ENCODE peak calls at places on chromosomes 4 and X, in nine cellular contexts. Y is mucosa of descending colon, E is fibroblast of lung, G is IMR-90, U is hepatocyte, V is tibial artery, K is ovary, N is esophagus squamous epithelium, W is PC-3. O is an unnamed sample. For H3K4me1, the result is how much of the 10 kb centered on the place peaks cover.

GRCh38 chr4:66045913-66046312 is 375.6 kb upstream of the EPHA5 start:
- DNase-seq in Y (no peak), E (no peak), G (no peak), U (no peak), V (no peak), K (no peak), N (no peak), W (no peak), O (no peak)

GRCh38 chrX:10666102-10666501 is 45.7 kb upstream of the MID1 start:
- DNase-seq in Y (no peak), E (no peak), G (no peak), U (no peak), V (no peak), K (no peak), N (no peak), W (no peak), O (no peak)

GRCh38 chrX:1465261-1466231 is 12.8 kb upstream of the ASMTL start:
- DNase-seq in Y (peak), E (no peak), G (no peak), U (no peak), V (peak), K (no peak), N (no peak), W (no peak), O (peak)

GRCh38 chr4:169059294-169060201 is 49.5 kb upstream of the CBR4 start:
- DNase-seq in Y (no peak), E (peak), G (no peak), U (no peak), V (peak), K (no peak), N (no peak), W (no peak), O (no peak)

GRCh38 chr4:47468686-47469365 is 5.3 kb upstream of the COMMD8 start:
- DNase-seq in Y (no peak), E (peak), G (peak), U (no peak), V (no peak), K (no peak), N (no peak), W (no peak), O (no peak)

GRCh38 chrX:106220177-106220576 is 52.1 kb downstream of the PWWP3B start:
- DNase-seq in Y (peak), E (no peak), G (no peak), U (no peak), V (no peak), K (no peak), N (no peak), W (peak), O (no peak)

GRCh38 chr4:26110493-26110892 is 196.5 kb downstream of the SMIM20 start:
- DNase-seq in Y (no peak), E (no peak), G (no peak), U (no peak), V (no peak), K (no peak), N (no peak), W (peak), O (no peak)

GRCh38 chrX:103742339-103742738 is 31.6 kb downstream of the TMEM31 start:
- DNase-seq in Y (no peak), E (no peak), G (no peak), U (no peak), V (no peak), K (no peak), N (no peak), W (no peak), O (no peak)

GRCh38 chr4:78325244-78326187 is 226.1 kb upstream of the ANXA3 start:
- DNase-seq in Y (peak), E (no peak), G (no peak), U (peak), V (no peak), K (no peak), N (no peak), W (peak), O (no peak)

GRCh38 chr4:124903995-124904722 is 191.6 kb upstream of the ANKRD50 start:
- DNase-seq in Y (no peak), E (peak), G (peak), U (peak), V (no peak), K (peak), N (no peak), W (peak), O (no peak)

GRCh38 chrX:118928126-118928525 is 46.3 kb upstream of the LONRF3 start:
- DNase-seq in Y (no peak), E (no peak), G (no peak), U (no peak), V (no peak), K (no peak), N (no peak), W (peak), O (no peak)

GRCh38 chr4:40453912-40454311 is 118.8 kb downstream of the CHRNA9 start:
- DNase-seq in Y (no peak), E (no peak), G (no peak), U (no peak), V (no peak), K (no peak), N (no peak), W (no peak), O (no peak)

GRCh38 chrX:119687661-119688413 is 5.1 kb downstream of the SEPTIN6 start:
- DNase-seq in Y (no peak), E (no peak), G (no peak), U (no peak), V (no peak), K (no peak), N (no peak), W (no peak), O (peak)

GRCh38 chrX:74514384-74514783 is 93.1 kb downstream of the SLC16A2 start:
- DNase-seq in Y (peak), E (no peak), G (no peak), U (peak), V (no peak), K (no peak), N (no peak), W (no peak), O (no peak)

GRCh38 chr4:153661915-153662314 is 22.2 kb upstream of the TLR2 start:
- DNase-seq in Y (no peak), E (no peak), G (no peak), U (no peak), V (no peak), K (no peak), N (no peak), W (no peak), O (no peak)

GRCh38 chrX:106249706-106250379 is 81.7 kb downstream of the PWWP3B start:
- DNase-seq in Y (no peak), E (no peak), G (no peak), U (peak), V (no peak), K (peak), N (no peak), W (no peak), O (no peak)

GRCh38 chr4:42568610-42569207 is 88.2 kb downstream of the ATP8A1 start:
- DNase-seq in Y (peak), E (peak), G (peak), U (peak), V (no peak), K (peak), N (no peak), W (peak), O (no peak)

GRCh38 chrX:68183612-68184214 is 249.6 kb downstream of the OPHN1 start:
- DNase-seq in Y (peak), E (peak), G (peak), U (peak), V (no peak), K (no peak), N (no peak), W (peak), O (no peak)

GRCh38 chrX:18290200-18290599 is 64.3 kb downstream of the SCML2 start:
- DNase-seq in Y (no peak), E (peak), G (no peak), U (no peak), V (no peak), K (no peak), N (no peak), W (no peak), O (no peak)

GRCh38 chrX:96692454-96692853 is 7.8 kb downstream of the DIAPH2 start:
- DNase-seq in Y (no peak), E (peak), G (peak), U (no peak), V (no peak), K (no peak), N (no peak), W (no peak), O (no peak)

GRCh38 chrX:134010690-134011089 is 25.3 kb upstream of the GPC3 start:
- DNase-seq in Y (no peak), E (no peak), G (no peak), U (no peak), V (no peak), K (no peak), N (no peak), W (no peak), O (no peak)

GRCh38 chr4:182235016-182235415 is 8.2 kb upstream of the TENM3 start:
- DNase-seq in Y (no peak), E (no peak), G (no peak), U (no peak), V (no peak), K (no peak), N (no peak), W (no peak), O (no peak)

GRCh38 chr4:168605411-168605810 is 108.6 kb downstream of the PALLD start:
- DNase-seq in Y (no peak), E (peak), G (peak), U (no peak), V (no peak), K (no peak), N (no peak), W (peak), O (no peak)

GRCh38 chr4:15742637-15743036 is 35.5 kb upstream of the CD38 start:
- DNase-seq in Y (no peak), E (no peak), G (no peak), U (no peak), V (no peak), K (no peak), N (no peak), W (no peak), O (no peak)

GRCh38 chr4:41963105-41963504 is 18.5 kb upstream of the DCAF4L1 start:
- DNase-seq in Y (peak), E (peak), G (peak), U (peak), V (no peak), K (no peak), N (no peak), W (peak), O (no peak)

GRCh38 chrX:134692233-134692632 is 34.0 kb upstream of the PLAC1 start:
- DNase-seq in Y (no peak), E (no peak), G (no peak), U (no peak), V (no peak), K (no peak), N (no peak), W (no peak), O (no peak)

GRCh38 chr4:81712714-81713113 is 241.0 kb upstream of the RASGEF1B start:
- DNase-seq in Y (no peak), E (no peak), G (no peak), U (no peak), V (no peak), K (no peak), N (no peak), W (no peak), O (no peak)

GRCh38 chr4:182749768-182750167 is 167.4 kb downstream of the DCTD start:
- DNase-seq in Y (no peak), E (no peak), G (peak), U (no peak), V (no peak), K (no peak), N (no peak), W (peak), O (no peak)

GRCh38 chrX:1667566-1667965 is 52.7 kb downstream of the ASMT start:
- DNase-seq in Y (no peak), E (no peak), G (no peak), U (no peak), V (no peak), K (no peak), N (no peak), W (no peak), O (no peak)

DNA sequence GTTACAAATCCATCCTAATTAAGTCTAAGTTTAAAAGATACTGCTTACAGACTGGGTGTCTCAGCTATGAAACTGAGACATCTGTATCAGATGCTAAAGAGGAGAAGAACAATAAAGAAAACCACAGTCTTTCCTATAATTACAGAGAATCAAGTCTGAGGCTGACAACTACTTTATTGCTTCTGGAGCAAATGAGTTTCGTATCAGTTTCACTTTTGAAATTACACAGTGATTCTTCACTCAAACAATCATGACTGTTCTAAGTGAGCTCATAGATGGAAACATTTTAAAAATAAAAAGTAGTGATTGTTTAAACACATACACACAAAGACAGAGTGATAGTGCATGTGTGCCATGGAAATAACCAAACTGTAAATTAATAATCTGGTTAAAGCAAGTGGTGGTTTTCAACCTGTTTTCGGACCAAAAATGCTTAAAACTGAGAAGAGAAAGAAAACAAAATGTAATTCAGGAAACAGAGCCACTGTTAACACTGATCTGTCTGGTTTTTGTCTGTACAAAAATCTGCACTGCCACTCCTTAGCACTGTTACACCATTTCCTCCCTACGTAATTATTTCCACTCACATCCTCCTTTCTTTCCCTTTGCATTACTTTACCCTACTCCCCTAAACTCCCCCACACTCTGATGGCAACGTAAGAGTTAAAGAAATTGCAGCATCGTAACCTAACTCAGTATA is 12.5 kb downstream of the RFC1 start:
- DNase-seq in Y (peak), E (peak), G (peak), U (peak), V (no peak), K (no peak), N (no peak), W (no peak), O (no peak)
- H3K4me1 ChIP-seq in Y (under half), E (under half), G (under half), U (under half), V (under half), K (under half), N (under half), W (under half), O (under half)

DNA sequence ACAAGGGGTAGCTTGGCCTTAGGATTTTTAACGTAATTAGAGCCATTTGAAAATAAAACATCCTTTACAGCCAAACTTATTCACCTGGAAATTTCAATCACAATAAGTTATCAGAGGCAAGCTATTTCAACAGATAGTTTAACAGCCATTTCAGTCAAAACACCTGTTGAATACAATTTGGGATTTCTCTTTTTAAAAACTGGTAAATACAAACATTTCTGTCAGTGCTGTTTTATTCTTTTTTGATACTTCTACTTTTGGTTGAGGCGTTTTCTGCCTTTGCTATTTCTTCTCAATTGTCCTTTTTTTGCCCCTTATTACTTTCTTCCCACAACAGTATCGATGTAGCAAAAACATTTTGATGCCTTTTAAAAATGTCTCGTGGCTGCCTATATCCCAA is 2.1 kb upstream of the DACH2 start:
- DNase-seq in Y (no peak), E (no peak), G (no peak), U (no peak), V (no peak), K (no peak), N (no peak), W (no peak), O (no peak)
- TF ChIP-seq CTCF in Y (no peak), E (no peak), G (no peak), U (no peak), V (no peak), K (no peak), N (no peak), W (no peak), O (no peak)

GRCh38 chr4:2256156-2256731 is 5.7 kb downstream of the MXD4 start:
- DNase-seq in Y (peak), E (no peak), G (no peak), U (no peak), V (peak), K (peak), N (no peak), W (no peak), O (peak)
- H3K4me1 ChIP-seq in Y (under half), E (under half), G (under half), U (under half), V (under half), K (under half), N (half or more), W (under half), O (under half)

DNA sequence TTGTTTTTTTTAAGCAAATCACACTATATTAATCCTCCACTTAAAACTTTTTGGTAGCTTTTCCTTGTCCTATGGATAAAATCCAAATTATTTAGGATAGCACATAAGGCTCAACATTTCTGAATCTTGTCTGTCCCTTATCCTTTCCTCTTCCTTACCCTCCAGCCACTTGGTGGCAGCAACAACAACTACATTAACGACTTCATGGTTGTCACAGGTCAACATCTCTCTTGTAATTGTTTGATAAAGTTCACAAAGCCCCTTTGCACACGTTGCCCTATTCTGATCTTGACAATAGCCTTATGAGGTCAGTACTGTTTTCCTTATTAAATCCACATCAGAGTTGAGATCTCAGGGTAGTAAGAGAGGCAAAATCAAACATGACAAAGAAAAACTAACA is 269.0 kb upstream of the PABPC4L start:
- DNase-seq in Y (peak), E (peak), G (no peak), U (peak), V (no peak), K (no peak), N (no peak), W (peak), O (no peak)
- TF ChIP-seq CTCF in Y (no peak), E (no peak), G (no peak), U (peak), V (peak), K (no peak), N (peak), W (peak), O (peak)

GRCh38 chr4:1176398-1177273 is 4.3 kb upstream of the SPON2 start:
- DNase-seq in Y (no peak), E (no peak), G (no peak), U (no peak), V (no peak), K (no peak), N (no peak), W (no peak), O (peak)
- H3K4me1 ChIP-seq in Y (under half), E (under half), G (under half), U (under half), V (under half), K (under half), N (half or more), W (under half), O (under half)

GRCh38 chr4:120693817-120694216 is 228.7 kb downstream of the PRDM5 start:
- DNase-seq in Y (no peak), E (no peak), G (no peak), U (no peak), V (no peak), K (no peak), N (no peak), W (no peak), O (no peak)

GRCh38 chr4:120688791-120689190 is 233.7 kb downstream of the PRDM5 start:
- DNase-seq in Y (no peak), E (no peak), G (no peak), U (no peak), V (no peak), K (no peak), N (no peak), W (no peak), O (no peak)

GRCh38 chr4:120691536-120691935 is 231.0 kb downstream of the PRDM5 start:
- DNase-seq in Y (no peak), E (no peak), G (peak), U (no peak), V (no peak), K (no peak), N (no peak), W (no peak), O (no peak)

GRCh38 chr4:120692964-120693363 is 229.6 kb downstream of the PRDM5 start:
- DNase-seq in Y (peak), E (peak), G (peak), U (peak), V (no peak), K (no peak), N (no peak), W (peak), O (no peak)

DNA sequence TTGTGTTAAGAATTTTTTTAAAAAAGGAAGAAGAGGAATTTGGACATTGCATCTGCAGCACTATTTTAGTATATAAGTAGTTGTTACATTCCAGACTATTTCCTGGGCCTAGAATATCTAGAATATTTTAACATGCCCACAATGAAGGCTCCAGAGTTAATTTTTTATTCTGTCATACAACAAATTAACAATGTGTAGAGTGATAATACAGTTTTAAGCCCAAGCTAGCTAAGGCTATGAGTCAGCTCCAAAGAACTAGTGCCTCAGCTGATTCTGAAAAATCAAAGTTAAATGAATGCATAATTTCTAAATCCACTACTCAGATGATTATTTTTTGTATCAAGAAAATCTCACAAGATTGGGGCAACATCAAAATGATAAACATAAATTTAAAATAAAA is 231.4 kb downstream of the PRDM5 start:
- DNase-seq in Y (no peak), E (no peak), G (peak), U (no peak), V (no peak), K (no peak), N (no peak), W (no peak), O (no peak)
- TF ChIP-seq CTCF in Y (no peak), E (no peak), G (no peak), U (no peak), V (no peak), K (no peak), N (no peak), W (no peak), O (no peak)

GRCh38 chr4:16844796-16845586 is 53.5 kb downstream of the LDB2 start:
- DNase-seq in Y (no peak), E (peak), G (peak), U (no peak), V (no peak), K (no peak), N (no peak), W (no peak), O (no peak)

GRCh38 chr4:16852168-16852567 is 46.3 kb downstream of the LDB2 start:
- DNase-seq in Y (no peak), E (no peak), G (peak), U (no peak), V (no peak), K (no peak), N (no peak), W (no peak), O (no peak)

GRCh38 chr4:16843831-16844508 is 54.5 kb downstream of the LDB2 start:
- DNase-seq in Y (no peak), E (peak), G (peak), U (peak), V (no peak), K (no peak), N (no peak), W (no peak), O (no peak)

GRCh38 chr4:16846520-16847117 is 51.8 kb downstream of the LDB2 start:
- DNase-seq in Y (no peak), E (no peak), G (no peak), U (no peak), V (no peak), K (no peak), N (no peak), W (no peak), O (no peak)
- H3K4me1 ChIP-seq in Y (under half), E (under half), G (under half), U (under half), V (under half), K (under half), N (under half), W (under half), O (under half)

GRCh38 chr4:147863808-147864472 is 132.1 kb downstream of the ARHGAP10 start:
- DNase-seq in Y (no peak), E (peak), G (peak), U (no peak), V (peak), K (peak), N (no peak), W (no peak), O (no peak)

GRCh38 chr4:147862043-147862692 is 130.3 kb downstream of the ARHGAP10 start:
- DNase-seq in Y (no peak), E (no peak), G (no peak), U (no peak), V (no peak), K (no peak), N (no peak), W (no peak), O (no peak)

GRCh38 chr4:147864591-147864990 is 132.7 kb downstream of the ARHGAP10 start:
- DNase-seq in Y (no peak), E (peak), G (peak), U (no peak), V (no peak), K (no peak), N (no peak), W (no peak), O (no peak)

GRCh38 chr4:147860960-147861359 is 129.1 kb downstream of the ARHGAP10 start:
- DNase-seq in Y (no peak), E (no peak), G (no peak), U (no peak), V (peak), K (no peak), N (no peak), W (no peak), O (peak)

GRCh38 chr4:147863111-147863747 is 131.3 kb downstream of the ARHGAP10 start:
- DNase-seq in Y (no peak), E (peak), G (no peak), U (no peak), V (no peak), K (no peak), N (no peak), W (no peak), O (no peak)
- TF ChIP-seq CTCF in Y (no peak), E (peak), G (peak), U (no peak), V (no peak), K (no peak), N (no peak), W (no peak), O (no peak)

O was measured in kidney.